ENCODE peak calls at places on chromosomes 16 and 17, in five cellular contexts. One of them, this sample, is unnamed.

GRCh38 chr16:81523387-81524115 is 78.9 kb downstream of the CMIP start:
- DNase-seq in HEK293T: no peak
- DNase-seq in HepG2: no peak
- DNase-seq in WTC11: no peak
- DNase-seq in HCT116: peak
- DNase-seq in this sample: no peak

GRCh38 chr17:55660171-55660886 is 62.3 kb downstream of the TMEM100 start:
- DNase-seq in HEK293T: no peak
- DNase-seq in HepG2: peak
- DNase-seq in WTC11: no peak
- DNase-seq in HCT116: no peak
- DNase-seq in this sample: no peak

GRCh38 chr16:81798311-81799137 is 19.4 kb downstream of the PLCG2 start:
- DNase-seq in HEK293T: no peak
- DNase-seq in HepG2: no peak
- DNase-seq in WTC11: no peak
- DNase-seq in HCT116: no peak
- DNase-seq in this sample: no peak

GRCh38 chr17:33522623-33523022 is 229.5 kb upstream of the ASIC2 start:
- DNase-seq in HEK293T: peak
- DNase-seq in HepG2: no peak
- DNase-seq in WTC11: peak
- DNase-seq in HCT116: no peak
- DNase-seq in this sample: peak

GRCh38 chr17:22703204-22703603 is 1010.9 kb downstream of the KCNJ18 start:
- DNase-seq in HEK293T: peak
- DNase-seq in HepG2: no peak
- DNase-seq in WTC11: no peak
- DNase-seq in HCT116: no peak
- DNase-seq in this sample: no peak

GRCh38 chr17:49050611-49051010 is 53.4 kb downstream of the IGF2BP1 start:
- DNase-seq in HEK293T: no peak
- DNase-seq in HepG2: no peak
- DNase-seq in WTC11: no peak
- DNase-seq in HCT116: no peak
- DNase-seq in this sample: no peak

GRCh38 chr17:73717690-73718089 is 73.4 kb upstream of the SDK2 start:
- DNase-seq in HEK293T: no peak
- DNase-seq in HepG2: no peak
- DNase-seq in WTC11: no peak
- DNase-seq in HCT116: no peak
- DNase-seq in this sample: no peak

GRCh38 chr17:80769516-80769915 is 222.1 kb upstream of the CHMP6 start:
- DNase-seq in HEK293T: no peak
- DNase-seq in HepG2: no peak
- DNase-seq in WTC11: no peak
- DNase-seq in HCT116: no peak
- DNase-seq in this sample: no peak

GRCh38 chr17:66233023-66233753 is 4.0 kb upstream of the APOH start:
- DNase-seq in HEK293T: no peak
- DNase-seq in HepG2: peak
- DNase-seq in WTC11: no peak
- DNase-seq in HCT116: no peak
- DNase-seq in this sample: no peak

GRCh38 chr17:67027031-67027628 is 17.2 kb upstream of the CACNG1 start:
- DNase-seq in HEK293T: no peak
- DNase-seq in HepG2: no peak
- DNase-seq in WTC11: no peak
- DNase-seq in HCT116: no peak
- DNase-seq in this sample: no peak

GRCh38 chr17:66996926-66997325 is 32.4 kb downstream of the CACNG4 start:
- DNase-seq in HEK293T: no peak
- DNase-seq in HepG2: no peak
- DNase-seq in WTC11: no peak
- DNase-seq in HCT116: no peak
- DNase-seq in this sample: no peak

GRCh38 chr16:53896711-53897110 is 192.8 kb downstream of the FTO start:
- DNase-seq in HEK293T: no peak
- DNase-seq in HepG2: no peak
- DNase-seq in WTC11: no peak
- DNase-seq in HCT116: no peak
- DNase-seq in this sample: no peak

GRCh38 chr16:53893731-53894435 is 189.9 kb downstream of the FTO start:
- DNase-seq in HEK293T: peak
- DNase-seq in HepG2: no peak
- DNase-seq in WTC11: no peak
- DNase-seq in HCT116: no peak
- DNase-seq in this sample: no peak

GRCh38 chr16:53891409-53892139 is 187.6 kb downstream of the FTO start:
- DNase-seq in HEK293T: no peak
- DNase-seq in HepG2: no peak
- DNase-seq in WTC11: no peak
- DNase-seq in HCT116: no peak
- DNase-seq in this sample: no peak

GRCh38 chr16:53888222-53888621 is 184.3 kb downstream of the FTO start:
- DNase-seq in HEK293T: no peak
- DNase-seq in HepG2: no peak
- DNase-seq in WTC11: no peak
- DNase-seq in HCT116: no peak
- DNase-seq in this sample: no peak

DNA sequence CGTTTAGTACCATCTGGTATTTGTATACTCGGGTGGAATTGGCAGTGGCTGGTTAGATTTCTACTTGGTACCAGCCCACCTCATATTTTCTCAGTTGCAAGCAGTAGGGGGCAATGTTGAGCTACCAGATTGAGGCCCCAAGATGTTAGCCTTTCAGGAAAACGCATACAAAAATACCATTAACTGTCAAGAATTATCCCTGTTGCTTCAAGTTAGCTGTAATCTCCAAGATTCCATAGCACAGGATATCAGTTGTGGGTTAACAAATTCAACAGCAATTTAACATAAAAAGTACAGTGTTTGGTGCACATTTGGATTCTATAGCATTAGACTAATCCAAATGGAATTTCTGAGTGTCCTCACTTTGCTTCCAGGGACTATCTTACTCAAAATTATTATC is 188.2 kb downstream of the FTO start:
- DNase-seq in HEK293T: peak
- DNase-seq in HepG2: peak
- DNase-seq in WTC11: peak
- DNase-seq in HCT116: peak
- DNase-seq in this sample: peak
- TF ChIP-seq SP1 in HEK293T: no peak
- TF ChIP-seq SP1 in HepG2: no peak
- TF ChIP-seq SP1 in WTC11: no peak
- TF ChIP-seq SP1 in HCT116: no peak
- TF ChIP-seq SP1 in this sample: no peak

DNA sequence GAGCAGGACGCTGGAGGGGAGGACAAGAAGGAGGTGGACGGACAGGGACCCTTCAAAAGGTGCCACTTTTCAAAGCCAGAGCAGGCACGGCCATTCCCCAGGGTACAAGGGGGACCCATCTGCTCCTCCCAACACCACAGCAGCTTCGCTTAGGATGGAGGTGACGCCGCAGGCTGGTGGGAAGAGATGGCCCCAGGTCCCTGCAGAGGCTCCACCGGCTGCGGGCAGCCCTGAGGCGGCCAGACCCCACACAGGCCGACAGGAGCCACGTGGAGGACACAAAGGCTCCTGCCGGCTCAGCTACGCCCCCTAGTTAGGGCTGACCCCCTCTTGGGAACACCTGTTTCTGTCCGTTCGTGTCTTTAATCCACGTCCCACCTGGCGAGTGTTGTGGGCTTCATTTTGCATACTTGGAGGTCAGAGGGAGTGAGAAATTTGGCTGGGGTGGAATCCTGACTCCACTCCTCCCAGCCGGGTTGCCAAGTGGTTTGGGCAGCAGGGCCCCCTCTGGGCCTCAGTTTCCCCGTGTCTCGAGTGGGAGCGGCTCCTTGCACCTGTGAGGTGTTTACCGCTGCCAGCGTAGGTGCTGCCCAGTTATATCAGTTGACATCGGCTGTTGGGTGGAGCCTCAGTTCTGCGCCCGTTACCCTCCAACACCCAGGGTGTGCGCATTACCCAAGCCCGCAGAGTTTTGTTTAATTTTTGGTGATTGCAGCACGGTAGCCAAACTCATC is 5.8 kb upstream of the FN3KRP start:
- DNase-seq in HEK293T: no peak
- DNase-seq in HepG2: no peak
- DNase-seq in WTC11: no peak
- DNase-seq in HCT116: no peak
- DNase-seq in this sample: no peak
- TF ChIP-seq SP1 in HEK293T: no peak
- TF ChIP-seq SP1 in HepG2: no peak
- TF ChIP-seq SP1 in WTC11: no peak
- TF ChIP-seq SP1 in HCT116: no peak
- TF ChIP-seq SP1 in this sample: no peak

GRCh38 chr17:82593590-82594087 is 54.6 kb downstream of the WDR45B start:
- DNase-seq in HEK293T: no peak
- DNase-seq in HepG2: no peak
- DNase-seq in WTC11: no peak
- DNase-seq in HCT116: no peak
- DNase-seq in this sample: no peak

GRCh38 chr17:82594571-82594970 is 53.7 kb downstream of the WDR45B start:
- DNase-seq in HEK293T: no peak
- DNase-seq in HepG2: no peak
- DNase-seq in WTC11: no peak
- DNase-seq in HCT116: no peak
- DNase-seq in this sample: no peak

GRCh38 chr17:82590881-82591539 is 57.2 kb downstream of the WDR45B start:
- DNase-seq in HEK293T: no peak
- DNase-seq in HepG2: no peak
- DNase-seq in WTC11: no peak
- DNase-seq in HCT116: no peak
- DNase-seq in this sample: no peak

GRCh38 chr17:82592289-82592683 is 56.0 kb downstream of the WDR45B start:
- DNase-seq in HEK293T: no peak
- DNase-seq in HepG2: peak
- DNase-seq in WTC11: no peak
- DNase-seq in HCT116: no peak
- DNase-seq in this sample: no peak

DNA sequence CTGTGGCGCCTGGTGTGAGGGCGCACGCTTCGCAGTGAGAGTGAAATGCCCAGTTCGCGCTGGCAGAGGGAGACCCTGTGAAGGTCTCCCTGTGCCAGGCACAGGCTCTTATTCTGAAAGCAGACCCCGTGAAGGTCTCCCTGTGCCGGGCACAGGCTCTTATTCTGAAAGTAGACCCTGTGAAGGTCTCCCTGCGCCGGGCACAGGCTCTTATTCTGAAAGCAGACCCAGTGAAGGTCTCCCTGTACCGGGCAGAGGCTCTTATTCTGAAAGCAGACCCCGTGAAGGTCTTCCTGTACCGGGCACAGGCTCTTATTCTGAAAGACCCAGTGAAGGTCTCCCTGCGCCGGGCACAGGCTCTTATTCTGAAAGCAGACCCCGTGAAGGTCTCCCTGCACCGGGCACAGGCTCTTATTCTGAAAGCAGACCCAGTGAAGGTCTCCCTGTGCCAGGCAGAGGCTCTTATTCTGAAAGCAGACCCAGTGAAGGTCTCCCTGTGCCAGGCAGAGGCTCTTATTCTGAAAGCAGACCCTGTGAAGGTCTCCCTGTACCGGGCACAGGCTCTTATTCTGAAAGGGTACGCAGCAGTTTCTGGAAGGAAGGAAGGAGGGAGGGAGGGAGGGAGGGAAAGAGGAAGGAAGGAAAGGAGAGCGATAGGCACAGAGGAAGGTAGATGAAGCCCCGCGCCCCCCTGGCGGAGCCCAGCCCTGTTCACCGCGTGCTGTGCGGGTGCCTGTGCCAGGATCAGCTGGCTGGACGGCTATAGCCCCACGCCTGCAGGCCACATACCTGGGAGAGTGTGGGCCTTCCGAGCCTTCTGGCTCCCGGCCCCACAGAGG is 55.3 kb downstream of the WDR45B start:
- DNase-seq in HEK293T: no peak
- DNase-seq in HepG2: peak
- DNase-seq in WTC11: peak
- DNase-seq in HCT116: peak
- DNase-seq in this sample: no peak
- TF ChIP-seq SP1 in HEK293T: no peak
- TF ChIP-seq SP1 in HepG2: no peak
- TF ChIP-seq SP1 in WTC11: peak
- TF ChIP-seq SP1 in HCT116: peak
- TF ChIP-seq SP1 in this sample: peak

GRCh38 chr16:17397499-17397891 is 73.3 kb downstream of the XYLT1 start:
- DNase-seq in HEK293T: no peak
- DNase-seq in HepG2: peak
- DNase-seq in WTC11: no peak
- DNase-seq in HCT116: no peak
- DNase-seq in this sample: no peak

GRCh38 chr16:17392127-17392856 is 78.5 kb downstream of the XYLT1 start:
- DNase-seq in HEK293T: no peak
- DNase-seq in HepG2: no peak
- DNase-seq in WTC11: no peak
- DNase-seq in HCT116: no peak
- DNase-seq in this sample: no peak

GRCh38 chr16:17395849-17396480 is 74.8 kb downstream of the XYLT1 start:
- DNase-seq in HEK293T: no peak
- DNase-seq in HepG2: no peak
- DNase-seq in WTC11: no peak
- DNase-seq in HCT116: no peak
- DNase-seq in this sample: no peak

GRCh38 chr16:17392857-17393421 is 77.8 kb downstream of the XYLT1 start:
- DNase-seq in HEK293T: no peak
- DNase-seq in HepG2: no peak
- DNase-seq in WTC11: no peak
- DNase-seq in HCT116: no peak
- DNase-seq in this sample: no peak

GRCh38 chr16:17396762-17397498 is 73.8 kb downstream of the XYLT1 start:
- DNase-seq in HEK293T: peak
- DNase-seq in HepG2: no peak
- DNase-seq in WTC11: no peak
- DNase-seq in HCT116: no peak
- DNase-seq in this sample: no peak
- TF ChIP-seq SP1 in HEK293T: no peak
- TF ChIP-seq SP1 in HepG2: no peak
- TF ChIP-seq SP1 in WTC11: no peak
- TF ChIP-seq SP1 in HCT116: no peak
- TF ChIP-seq SP1 in this sample: no peak